ENCODE peak calls at places on chromosomes 6 and 20, in five cellular contexts. G, J, C, B and M are unnamed samples.
A peak's percentile ranks its signal among the peaks of the same experiment; 100 is the strongest.

GRCh38 chr6:150767585-150768164 is 97.8 kb upstream of the MTHFD1L start:
- DNase-seq in G (no peak), J (no peak), C (no peak), B (no peak), M (no peak)

GRCh38 chr6:136647363-136647763 is 97.1 kb upstream of the MAP7 start:
- DNase-seq in G (no peak), J (no peak), C (peak; percentile 60), B (peak; percentile 55), M (no peak)

GRCh38 chr6:35558571-35558970 is 45.9 kb upstream of the TULP1 start:
- DNase-seq in G (no peak), J (no peak), C (no peak), B (no peak), M (no peak)

GRCh38 chr20:35283441-35284266 is 918 bp downstream of the EIF6 start:
- DNase-seq in G (no peak), J (no peak), C (peak; percentile 59), B (no peak), M (peak; percentile 16)

GRCh38 chr20:64265201-64265600 is 9.7 kb downstream of the PCMTD2 start:
- DNase-seq in G (no peak), J (no peak), C (no peak), B (no peak), M (no peak)

GRCh38 chr6:4774715-4775590 is 1.3 kb upstream of the CDYL start:
- DNase-seq in G (no peak), J (no peak), C (peak; percentile 28), B (no peak), M (peak; percentile 9)

GRCh38 chr6:145370559-145370958 is 364.8 kb downstream of the EPM2A start:
- DNase-seq in G (no peak), J (no peak), C (no peak), B (no peak), M (no peak)

GRCh38 chr20:47237715-47238114 is 118.8 kb downstream of the ZMYND8 start:
- DNase-seq in G (no peak), J (no peak), C (no peak), B (no peak), M (no peak)

GRCh38 chr6:69866351-69867074 is at the start of gene COL19A1:
- DNase-seq in G (no peak), J (peak; percentile 74), C (peak; percentile 43), B (no peak), M (no peak)

GRCh38 chr6:24448396-24448795 is 41.0 kb downstream of the GPLD1 start:
- DNase-seq in G (no peak), J (no peak), C (no peak), B (no peak), M (no peak)